ENCODE peak calls at places on chromosomes 2 and 18, in ten cellular contexts. S, F, Y, M, W, U, D, P, V and T are unnamed samples.
A peak's percentile ranks its signal among the peaks of the same experiment; 100 is the strongest.

GRCh38 chr2:170411660-170412059 is 233.7 kb downstream of the MYO3B start:
- DNase-seq in S (no peak), F (no peak), Y (no peak), M (no peak), W (no peak), U (no peak), D (no peak), P (no peak), V (no peak), T (no peak)

GRCh38 chr2:226902041-226902972 is 66.5 kb downstream of the RHBDD1 start:
- DNase-seq in S (no peak), F (no peak), Y (no peak), M (no peak), W (no peak), U (no peak), D (no peak), P (peak; percentile 30), V (no peak), T (no peak)

GRCh38 chr2:115400940-115401339 is 958.5 kb downstream of the DPP10 start:
- DNase-seq in S (no peak), F (no peak), Y (no peak), M (no peak), W (no peak), U (no peak), D (no peak), P (no peak), V (no peak), T (no peak)

GRCh38 chr2:189580662-189581353 is at the start of gene SLC40A1:
- DNase-seq in S (peak; percentile 92), F (peak; percentile 86), Y (peak; percentile 87), M (peak; percentile 95), W (no peak), U (peak; percentile 36), D (peak; percentile 14), P (peak; percentile 52), V (no peak), T (peak; percentile 38)

GRCh38 chr2:71456617-71457016 is 3.3 kb downstream of the DYSF start:
- DNase-seq in S (no peak), F (no peak), Y (no peak), M (no peak), W (no peak), U (no peak), D (no peak), P (no peak), V (no peak), T (no peak)

GRCh38 chr18:72530622-72531021 is 13.5 kb downstream of the CBLN2 start:
- DNase-seq in S (no peak), F (no peak), Y (no peak), M (no peak), W (no peak), U (no peak), D (no peak), P (no peak), V (no peak), T (no peak)

GRCh38 chr2:146597291-146597690 is 1247.5 kb upstream of the ACVR2A start:
- DNase-seq in S (no peak), F (no peak), Y (no peak), M (no peak), W (peak; percentile 33), U (no peak), D (no peak), P (no peak), V (no peak), T (no peak)

GRCh38 chr2:217902281-217903141 is 100.3 kb downstream of the TNS1 start:
- DNase-seq in S (peak; percentile 84), F (peak; percentile 88), Y (peak; percentile 77), M (no peak), W (peak; percentile 34), U (peak; percentile 88), D (peak; percentile 57), P (peak; percentile 50), V (no peak), T (peak; percentile 71)

GRCh38 chr2:25310965-25311865 is 30.5 kb downstream of the DNMT3A start:
- DNase-seq in S (peak; percentile 91), F (peak; percentile 75), Y (no peak), M (peak; percentile 91), W (no peak), U (no peak), D (no peak), P (no peak), V (peak; percentile 59), T (no peak)

GRCh38 chr18:27017901-27018500 is 152.5 kb upstream of the AQP4 start:
- DNase-seq in S (no peak), F (no peak), Y (no peak), M (peak; percentile 43), W (no peak), U (no peak), D (no peak), P (no peak), V (no peak), T (no peak)

GRCh38 chr2:130342533-130343275 is at the start of gene IMP4:
- DNase-seq in S (peak; percentile 98), F (peak; percentile 95), Y (peak; percentile 96), M (peak; percentile 90), W (peak; percentile 99), U (peak; percentile 100), D (peak; percentile 100), P (peak; percentile 100), V (peak; percentile 90), T (peak; percentile 98)

GRCh38 chr2:129605654-129606053 is 373.8 kb upstream of the RAB6C start:
- DNase-seq in S (no peak), F (no peak), Y (no peak), M (peak; percentile 42), W (no peak), U (no peak), D (no peak), P (no peak), V (no peak), T (no peak)

GRCh38 chr18:7062236-7062635 is 55.4 kb downstream of the LAMA1 start:
- DNase-seq in S (no peak), F (no peak), Y (no peak), M (no peak), W (no peak), U (no peak), D (no peak), P (no peak), V (no peak), T (no peak)

GRCh38 chr2:120465989-120466703 is 120.2 kb downstream of the INHBB start:
- DNase-seq in S (peak; percentile 17), F (no peak), Y (no peak), M (no peak), W (no peak), U (no peak), D (no peak), P (no peak), V (no peak), T (no peak)

GRCh38 chr2:230434677-230435324 is 18.8 kb downstream of the SP100 start:
- DNase-seq in S (no peak), F (no peak), Y (no peak), M (no peak), W (no peak), U (no peak), D (no peak), P (no peak), V (no peak), T (no peak)

GRCh38 chr18:5961097-5961827 is 65.9 kb upstream of the TMEM200C start:
- DNase-seq in S (no peak), F (no peak), Y (no peak), M (no peak), W (no peak), U (no peak), D (no peak), P (no peak), V (no peak), T (no peak)

DNA sequence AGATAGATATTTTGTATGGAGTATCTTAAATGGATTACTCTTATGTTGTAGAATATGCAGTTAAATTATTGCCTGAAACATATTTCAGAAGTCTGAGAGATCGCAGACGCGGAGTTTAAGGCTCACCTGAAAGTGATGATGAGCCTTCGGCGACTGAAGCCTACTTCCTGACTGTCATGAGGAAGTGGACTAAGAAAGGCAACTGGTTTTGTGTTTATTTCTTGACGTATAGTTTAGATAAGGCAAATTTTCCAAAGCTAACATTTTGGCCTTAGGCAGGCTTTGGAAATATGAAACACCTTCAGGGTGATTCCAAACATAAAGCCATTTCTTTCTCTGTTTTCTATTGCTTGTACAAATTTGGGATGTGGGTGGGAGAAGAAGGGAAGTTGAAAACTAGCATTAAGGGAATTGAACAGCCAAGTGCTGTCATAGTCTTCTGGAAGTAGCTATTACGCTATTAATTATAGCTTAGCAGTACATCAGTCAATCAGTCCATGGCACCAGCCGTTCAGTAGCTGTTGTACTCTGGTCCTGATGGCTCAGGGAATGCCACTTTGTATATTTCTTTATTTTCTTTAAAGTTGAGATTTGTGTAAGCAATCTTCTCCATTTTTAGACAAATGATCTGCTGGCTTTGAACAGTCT is 1.5 kb downstream of the GRHL1 start:
- DNase-seq in S (no peak), F (no peak), Y (no peak), M (no peak), W (no peak), U (no peak), D (no peak), P (no peak), V (no peak), T (no peak)
- H3K27me3 ChIP-seq in S (no peaks in the 10 kb centered on the region), F (no peaks in the 10 kb centered on the region), Y (no peaks in the 10 kb centered on the region), M (no peaks in the 10 kb centered on the region), W (peaks cover 17% of the 10 kb centered on the region), U (peaks cover 14% of the 10 kb centered on the region), D (no peaks in the 10 kb centered on the region), P (no peaks in the 10 kb centered on the region), V (no peaks in the 10 kb centered on the region), T (peaks cover 5% of the 10 kb centered on the region)

GRCh38 chr2:48018480-48018879 is 112.2 kb upstream of the FBXO11 start:
- DNase-seq in S (no peak), F (no peak), Y (no peak), M (no peak), W (no peak), U (no peak), D (no peak), P (no peak), V (no peak), T (no peak)

GRCh38 chr2:48017136-48017535 is 110.8 kb upstream of the FBXO11 start:
- DNase-seq in S (no peak), F (no peak), Y (no peak), M (no peak), W (no peak), U (no peak), D (no peak), P (no peak), V (no peak), T (no peak)

GRCh38 chr2:48016620-48017019 is 110.3 kb upstream of the FBXO11 start:
- DNase-seq in S (no peak), F (no peak), Y (no peak), M (peak; percentile 3), W (no peak), U (no peak), D (no peak), P (no peak), V (no peak), T (no peak)
- TF ChIP-seq CTCF in S (no peak), F (no peak), Y (no peak), M (peak; percentile 42), W (peak; percentile 46), U (no peak), D (peak; percentile 30), P (peak; percentile 15), V (peak; percentile 22), T (no peak)

GRCh38 chr2:233135421-233135820 is 75.3 kb downstream of the INPP5D start:
- DNase-seq in S (no peak), F (no peak), Y (no peak), M (no peak), W (no peak), U (no peak), D (no peak), P (no peak), V (no peak), T (no peak)
- H3K27me3 ChIP-seq in S (no peaks in the 10 kb centered on the region), F (peaks cover 23% of the 10 kb centered on the region), Y (no peaks in the 10 kb centered on the region), M (peaks cover 4% of the 10 kb centered on the region), W (peaks cover 17% of the 10 kb centered on the region), U (peaks cover 10% of the 10 kb centered on the region), D (peaks cover under 1% of the 10 kb centered on the region), P (no peaks in the 10 kb centered on the region), V (peaks cover 4% of the 10 kb centered on the region), T (no peaks in the 10 kb centered on the region)

GRCh38 chr2:58449286-58450010 is 208.3 kb upstream of the FANCL start:
- DNase-seq in S (no peak), F (no peak), Y (no peak), M (no peak), W (no peak), U (no peak), D (no peak), P (no peak), V (no peak), T (no peak)
- TF ChIP-seq CTCF in S (no peak), F (no peak), Y (no peak), M (no peak), W (peak; percentile 17), U (no peak), D (no peak), P (no peak), V (no peak), T (no peak)